ENCODE peak calls at places on chromosomes 13 and 19, in six cellular contexts. One of them, this sample, is unnamed.

GRCh38 chr13:20160346-20161274 is at the start of gene GJA3:
- DNase-seq in NB4: peak; percentile 66
- DNase-seq in WERI-Rb-1: peak; percentile 50
- DNase-seq in brain pericyte: no peak
- DNase-seq in epithelial cell of esophagus: peak; percentile 73
- DNase-seq in GM04504: no peak
- DNase-seq in this sample: peak; percentile 23

GRCh38 chr19:17385878-17386611 is 8.0 kb downstream of the CCDC194 start:
- DNase-seq in NB4: peak; percentile 68
- DNase-seq in WERI-Rb-1: peak; percentile 67
- DNase-seq in brain pericyte: no peak
- DNase-seq in epithelial cell of esophagus: peak; percentile 51
- DNase-seq in GM04504: no peak
- DNase-seq in this sample: peak; percentile 41

GRCh38 chr19:38251564-38252051 is 4.6 kb downstream of the PPP1R14A start:
- DNase-seq in NB4: no peak
- DNase-seq in WERI-Rb-1: no peak
- DNase-seq in brain pericyte: no peak
- DNase-seq in epithelial cell of esophagus: peak; percentile 78
- DNase-seq in GM04504: no peak
- DNase-seq in this sample: no peak

GRCh38 chr19:35565016-35565856 is 1.8 kb upstream of the ATP4A start:
- DNase-seq in NB4: no peak
- DNase-seq in WERI-Rb-1: no peak
- DNase-seq in brain pericyte: no peak
- DNase-seq in epithelial cell of esophagus: no peak
- DNase-seq in GM04504: no peak
- DNase-seq in this sample: no peak

GRCh38 chr19:2325261-2326046 is 2.9 kb downstream of the LSM7 start:
- DNase-seq in NB4: no peak
- DNase-seq in WERI-Rb-1: no peak
- DNase-seq in brain pericyte: no peak
- DNase-seq in epithelial cell of esophagus: no peak
- DNase-seq in GM04504: no peak
- DNase-seq in this sample: no peak

GRCh38 chr19:51093066-51093465 is 10.4 kb upstream of the KLK14 start:
- DNase-seq in NB4: no peak
- DNase-seq in WERI-Rb-1: no peak
- DNase-seq in brain pericyte: no peak
- DNase-seq in epithelial cell of esophagus: no peak
- DNase-seq in GM04504: no peak
- DNase-seq in this sample: no peak

GRCh38 chr19:13118424-13119193 is 545 bp downstream of the NACC1 start:
- DNase-seq in NB4: peak; percentile 80
- DNase-seq in WERI-Rb-1: peak; percentile 90
- DNase-seq in brain pericyte: no peak
- DNase-seq in epithelial cell of esophagus: peak; percentile 60
- DNase-seq in GM04504: no peak
- DNase-seq in this sample: no peak

GRCh38 chr13:105316731-105317130 is 1218.7 kb downstream of the EFNB2 start:
- DNase-seq in NB4: no peak
- DNase-seq in WERI-Rb-1: no peak
- DNase-seq in brain pericyte: no peak
- DNase-seq in epithelial cell of esophagus: no peak
- DNase-seq in GM04504: no peak
- DNase-seq in this sample: no peak

GRCh38 chr19:35154535-35155406 is at the start of gene FXYD5:
- DNase-seq in NB4: peak; percentile 84
- DNase-seq in WERI-Rb-1: peak; percentile 69
- DNase-seq in brain pericyte: no peak
- DNase-seq in epithelial cell of esophagus: peak; percentile 80
- DNase-seq in GM04504: no peak
- DNase-seq in this sample: peak; percentile 57

GRCh38 chr13:35475131-35475959 is 1.1 kb downstream of the MAB21L1 start:
- DNase-seq in NB4: no peak
- DNase-seq in WERI-Rb-1: peak; percentile 19
- DNase-seq in brain pericyte: no peak
- DNase-seq in epithelial cell of esophagus: peak; percentile 29
- DNase-seq in GM04504: no peak
- DNase-seq in this sample: no peak

GRCh38 chr13:113090415-113090770 is 15.2 kb upstream of the F7 start:
- DNase-seq in NB4: no peak
- DNase-seq in WERI-Rb-1: no peak
- DNase-seq in brain pericyte: no peak
- DNase-seq in epithelial cell of esophagus: no peak
- DNase-seq in GM04504: no peak
- DNase-seq in this sample: no peak

GRCh38 chr19:50510700-50511068 is 307 bp downstream of the JOSD2 start:
- DNase-seq in NB4: no peak
- DNase-seq in WERI-Rb-1: no peak
- DNase-seq in brain pericyte: no peak
- DNase-seq in epithelial cell of esophagus: no peak
- DNase-seq in GM04504: no peak
- DNase-seq in this sample: no peak

This sample was measured in stimulated activated naive CD4-positive, alpha-beta T cell.